ENCODE peak calls at places on chromosomes 11 and 22, in ten cellular contexts. P is stomach, T is A549, F is MCF 10A, U is IMR-90, A is fibroblast of villous mesenchyme, O is left ventricle myocardium inferior, S is HCT116, Y is AG09309, G is HFF-Myc. C is an unnamed sample.

GRCh38 chr11:81345609-81346008 is 1388.1 kb downstream of the FAM181B start:
- DNase-seq in P (no peak), T (no peak), F (no peak), U (no peak), A (no peak), O (no peak), S (no peak), Y (no peak), G (no peak), C (no peak)

GRCh38 chr11:44219830-44220778 is 89.8 kb downstream of the ALX4 start:
- DNase-seq in P (no peak), T (no peak), F (peak), U (peak), A (no peak), O (no peak), S (no peak), Y (no peak), G (no peak), C (no peak)

GRCh38 chr11:117789241-117789640 is 7.8 kb downstream of the DSCAML1 start:
- DNase-seq in P (no peak), T (no peak), F (no peak), U (no peak), A (no peak), O (no peak), S (no peak), Y (no peak), G (no peak), C (no peak)

GRCh38 chr11:72443016-72443415 is 8.7 kb upstream of the CLPB start:
- DNase-seq in P (no peak), T (no peak), F (no peak), U (peak), A (peak), O (no peak), S (no peak), Y (peak), G (no peak), C (no peak)

GRCh38 chr11:66749091-66749490 is 20.1 kb upstream of the SPTBN2 start:
- DNase-seq in P (no peak), T (no peak), F (no peak), U (no peak), A (no peak), O (no peak), S (no peak), Y (no peak), G (no peak), C (no peak)

GRCh38 chr11:12201016-12201985 is 90.9 kb downstream of the MICAL2 start:
- DNase-seq in P (no peak), T (no peak), F (no peak), U (peak), A (peak), O (peak), S (no peak), Y (peak), G (peak), C (no peak)

GRCh38 chr11:9091044-9091936 is at the start of gene SCUBE2:
- DNase-seq in P (no peak), T (peak), F (no peak), U (no peak), A (no peak), O (no peak), S (no peak), Y (no peak), G (no peak), C (no peak)

GRCh38 chr11:106786251-106786650 is 232.0 kb downstream of the GUCY1A2 start:
- DNase-seq in P (no peak), T (no peak), F (no peak), U (no peak), A (peak), O (no peak), S (no peak), Y (no peak), G (no peak), C (no peak)

GRCh38 chr11:115691030-115691429 is 186.8 kb upstream of the CADM1 start:
- DNase-seq in P (no peak), T (no peak), F (no peak), U (no peak), A (no peak), O (no peak), S (no peak), Y (no peak), G (no peak), C (no peak)

GRCh38 chr11:134571301-134571700 is 159.3 kb upstream of the B3GAT1 start:
- DNase-seq in P (no peak), T (no peak), F (no peak), U (no peak), A (no peak), O (no peak), S (no peak), Y (no peak), G (no peak), C (no peak)

GRCh38 chr11:123559418-123559817 is 95.0 kb downstream of the SCN3B start:
- DNase-seq in P (no peak), T (no peak), F (no peak), U (peak), A (no peak), O (no peak), S (no peak), Y (no peak), G (no peak), C (no peak)

DNA sequence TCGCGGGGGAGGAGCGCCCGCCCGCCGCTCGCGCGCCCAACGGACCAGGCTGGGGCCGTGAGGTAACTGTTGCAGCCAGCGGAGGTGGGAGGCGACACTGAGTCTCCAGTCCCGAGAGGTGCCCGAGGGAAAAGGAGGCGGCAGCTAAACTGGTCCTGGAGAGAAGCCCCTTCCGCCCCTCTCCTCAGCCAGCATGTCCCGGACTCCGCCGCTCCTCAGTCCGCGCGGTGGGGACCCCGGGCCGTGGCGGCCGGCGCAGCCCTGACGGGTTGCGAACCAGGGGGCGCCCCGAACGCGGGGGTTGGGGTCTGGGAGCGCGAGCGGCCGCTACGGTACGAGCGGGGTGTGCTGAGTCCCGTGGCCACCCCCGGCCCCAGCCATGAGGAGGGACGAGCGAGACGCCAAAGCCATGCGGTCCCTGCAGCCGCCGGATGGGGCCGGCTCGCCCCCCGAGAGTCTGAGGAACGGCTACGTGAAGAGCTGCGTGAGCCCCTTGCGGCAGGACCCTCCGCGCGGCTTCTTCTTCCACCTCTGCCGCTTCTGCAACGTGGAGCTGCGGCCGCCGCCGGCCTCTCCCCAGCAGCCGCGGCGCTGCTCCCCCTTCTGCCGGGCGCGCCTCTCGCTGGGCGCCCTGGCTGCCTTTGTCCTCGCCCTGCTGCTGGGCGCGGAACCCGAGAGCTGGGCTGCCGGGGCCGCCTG is at the start of gene PDE3B:
- DNase-seq in P (peak), T (peak), F (peak), U (peak), A (peak), O (peak), S (peak), Y (no peak), G (no peak), C (no peak)
- TF ChIP-seq CTCF in P (no peak), T (peak), F (no peak), U (no peak), A (no peak), O (no peak), S (no peak), Y (no peak), G (peak), C (no peak)

DNA sequence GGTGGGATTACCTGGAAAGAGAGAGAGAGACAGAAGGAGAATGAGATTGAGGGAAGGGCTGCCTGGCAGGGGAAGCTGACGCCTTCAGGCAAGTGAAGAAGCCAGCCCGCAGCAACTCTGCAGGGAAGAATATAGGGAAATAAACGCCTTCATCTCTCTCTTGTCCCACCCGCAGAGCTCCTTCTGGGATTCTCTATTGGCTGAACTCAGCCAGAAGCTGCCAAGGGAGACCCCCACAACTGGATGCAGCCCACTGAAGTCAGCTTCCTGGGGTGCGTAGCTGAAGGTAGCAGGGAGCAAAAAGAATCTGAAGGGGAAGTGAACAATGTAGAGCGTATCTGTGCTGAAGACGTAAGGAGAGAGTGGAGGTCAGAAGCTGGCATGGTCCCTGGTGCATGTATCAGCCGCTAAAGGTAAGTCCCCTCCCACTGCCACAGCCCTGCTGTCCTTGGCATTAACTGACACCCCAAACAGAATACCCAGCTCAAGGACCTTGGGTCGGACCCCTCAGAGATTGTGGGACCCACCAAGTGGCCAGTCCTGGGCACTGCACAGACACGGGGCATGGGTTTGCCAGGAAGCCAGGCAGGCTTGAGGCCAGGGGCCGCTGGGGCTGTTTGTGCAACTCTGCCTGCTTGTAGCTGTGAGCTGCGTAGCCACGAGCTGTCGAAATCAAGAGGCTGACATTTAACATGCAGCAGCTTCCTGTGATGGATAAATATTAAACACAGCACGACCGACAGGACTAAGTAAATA is 469.9 kb downstream of the MN1 start:
- DNase-seq in P (peak), T (peak), F (peak), U (peak), A (peak), O (peak), S (no peak), Y (peak), G (no peak), C (peak)
- TF ChIP-seq CTCF in P (peak), T (peak), F (no peak), U (peak), A (peak), O (peak), S (peak), Y (peak), G (peak), C (peak)

DNA sequence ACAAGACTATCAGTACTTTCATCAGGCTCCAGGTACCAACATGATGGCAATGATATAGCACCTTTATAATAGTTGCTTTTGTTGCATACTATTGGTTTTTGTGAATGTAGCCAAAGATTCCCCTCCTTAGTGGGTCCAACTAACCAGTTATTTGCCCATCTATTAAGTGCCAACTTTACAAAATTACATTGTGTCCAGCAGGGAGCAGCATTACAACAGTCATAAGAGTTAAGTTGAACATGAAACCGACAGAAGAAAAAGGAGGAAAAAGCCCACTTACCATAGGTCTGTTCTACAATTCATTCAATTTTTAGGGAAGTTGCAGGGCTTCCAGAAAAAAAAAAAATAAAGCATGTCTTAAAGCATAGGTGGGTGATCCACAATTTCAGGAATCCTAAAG is 21.6 kb downstream of the IMMP1L start:
- DNase-seq in P (no peak), T (no peak), F (peak), U (peak), A (peak), O (no peak), S (peak), Y (peak), G (peak), C (no peak)
- TF ChIP-seq CTCF in P (no peak), T (peak), F (peak), U (peak), A (peak), O (peak), S (peak), Y (peak), G (peak), C (peak)

DNA sequence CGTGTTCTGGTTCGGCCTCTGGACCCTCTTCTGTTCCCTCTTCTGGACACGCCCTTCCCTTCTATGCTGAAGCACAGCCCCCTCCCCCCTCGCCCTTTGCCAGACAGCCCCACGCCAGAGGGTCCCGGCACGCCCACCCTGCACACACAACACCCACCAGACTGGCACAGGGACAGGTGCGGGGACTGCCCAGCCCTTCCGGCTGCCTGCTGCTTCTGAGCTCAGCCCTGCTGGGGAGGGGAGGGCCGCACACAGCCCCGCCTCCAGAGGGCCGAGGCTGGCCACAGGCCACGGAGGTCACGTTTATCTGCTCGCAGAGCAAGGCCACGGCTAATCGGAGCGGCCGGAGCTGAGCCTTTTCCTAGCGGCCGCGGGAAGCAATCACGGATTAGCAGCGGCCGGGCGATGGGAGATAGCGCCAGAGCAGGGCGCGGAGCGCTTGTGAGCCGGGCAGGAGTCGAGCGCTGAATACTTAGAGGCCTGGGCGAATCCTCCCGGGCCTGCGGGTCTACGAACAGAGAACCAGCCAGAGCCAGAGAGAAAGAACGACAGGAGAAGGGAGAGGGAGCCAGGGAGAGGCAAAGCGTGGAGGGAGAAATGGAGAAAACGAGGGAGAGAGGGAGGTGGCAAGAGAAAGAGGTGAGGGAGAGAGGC is 21.5 kb downstream of the OTUB1 start:
- DNase-seq in P (peak), T (peak), F (no peak), U (no peak), A (peak), O (peak), S (peak), Y (no peak), G (no peak), C (no peak)
- TF ChIP-seq CTCF in P (no peak), T (no peak), F (no peak), U (no peak), A (peak), O (peak), S (peak), Y (peak), G (no peak), C (no peak)

GRCh38 chr11:68803766-68804165 is 38.0 kb downstream of the CPT1A start:
- DNase-seq in P (no peak), T (no peak), F (no peak), U (no peak), A (no peak), O (no peak), S (no peak), Y (no peak), G (no peak), C (no peak)

GRCh38 chr11:68808787-68809186 is 32.9 kb downstream of the CPT1A start:
- DNase-seq in P (no peak), T (no peak), F (no peak), U (no peak), A (no peak), O (no peak), S (no peak), Y (no peak), G (no peak), C (no peak)

GRCh38 chr11:68809506-68809905 is 32.2 kb downstream of the CPT1A start:
- DNase-seq in P (no peak), T (no peak), F (no peak), U (no peak), A (peak), O (no peak), S (no peak), Y (no peak), G (no peak), C (no peak)

GRCh38 chr11:68806931-68807844 is 34.5 kb downstream of the CPT1A start:
- DNase-seq in P (no peak), T (no peak), F (peak), U (peak), A (peak), O (no peak), S (no peak), Y (peak), G (no peak), C (no peak)

DNA sequence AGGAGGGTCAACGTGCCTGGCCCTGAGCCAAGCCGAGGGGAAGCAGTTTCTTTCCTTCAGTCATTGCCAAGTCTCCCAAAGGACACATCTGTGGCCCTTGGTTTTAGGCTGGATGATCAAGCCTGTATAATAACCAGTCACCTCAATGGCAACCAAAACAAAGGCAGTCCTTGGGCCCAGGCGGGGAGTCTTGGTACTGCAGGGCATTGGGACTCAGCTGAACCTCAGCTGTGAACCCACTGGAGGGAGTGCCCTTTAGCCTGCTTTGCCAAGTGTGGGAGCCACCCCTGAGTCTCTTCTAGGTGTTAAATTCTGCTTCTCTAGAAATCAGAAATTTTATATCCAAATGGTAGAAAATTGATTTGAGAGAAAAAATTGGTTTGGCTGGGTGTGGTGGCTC is 36.9 kb downstream of the CPT1A start:
- DNase-seq in P (no peak), T (no peak), F (no peak), U (no peak), A (no peak), O (no peak), S (no peak), Y (no peak), G (no peak), C (no peak)
- TF ChIP-seq CTCF in P (no peak), T (no peak), F (no peak), U (no peak), A (no peak), O (no peak), S (no peak), Y (no peak), G (no peak), C (no peak)

DNA sequence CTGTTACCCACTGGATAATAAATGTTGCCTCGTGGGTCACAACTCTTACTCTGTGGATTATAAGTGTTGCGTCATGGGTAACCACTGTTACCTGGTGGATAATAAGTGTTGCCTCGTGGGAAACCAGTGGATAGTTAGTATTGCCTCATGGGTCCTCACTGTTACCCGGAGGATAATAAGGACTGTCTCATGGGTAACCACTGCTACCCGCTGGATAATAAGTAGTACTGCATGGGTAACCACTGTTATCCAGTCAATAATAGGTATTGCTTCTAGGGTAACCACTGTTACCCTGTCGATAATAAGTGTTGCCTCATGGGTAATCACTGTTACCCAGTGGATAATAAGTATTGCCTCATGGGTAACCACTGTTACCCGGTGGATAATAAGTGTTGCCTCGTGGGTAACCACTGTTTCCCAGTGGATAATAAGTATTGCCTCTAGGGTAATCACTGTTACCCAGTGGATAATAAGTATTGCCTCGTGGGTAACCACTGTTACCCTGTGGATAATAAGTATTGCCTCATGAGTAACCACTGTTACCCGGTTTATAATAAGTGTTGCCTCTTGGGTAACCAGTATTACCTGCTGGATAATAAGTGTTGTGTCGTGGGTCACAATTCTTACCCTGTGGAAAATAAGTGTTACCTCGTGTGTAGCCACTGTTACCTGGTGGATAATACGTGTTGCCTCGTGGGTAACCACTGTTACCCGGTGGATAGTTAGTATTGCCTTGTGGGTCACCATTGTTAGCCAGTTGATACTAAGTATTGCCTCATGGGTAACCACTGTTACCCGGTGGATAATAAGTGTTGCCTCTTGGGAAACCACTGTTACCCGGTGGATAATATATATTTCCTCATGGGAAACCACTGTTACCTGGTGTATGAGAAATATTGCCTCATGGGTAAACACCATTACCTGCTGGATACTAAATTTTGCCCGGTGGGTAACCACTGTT is 15.7 kb upstream of the NXPE4 start:
- DNase-seq in P (no peak), T (no peak), F (no peak), U (peak), A (peak), O (no peak), S (no peak), Y (no peak), G (no peak), C (no peak)
- TF ChIP-seq CTCF in P (no peak), T (no peak), F (no peak), U (peak), A (peak), O (peak), S (no peak), Y (peak), G (no peak), C (no peak)